ENCODE peak calls at places on chromosomes 4 and X, in six cellular contexts. J is BJ; Y is NCI-H1092 treated with DMSO at 0.1 percent for 48 hours; M is activated naive CD8-positive, alpha-beta T cell treated with anti-CD3 and anti-CD28 coated beads, Interleukin-2, amount 50 U/mL, for 16 hours; K is HL-60; W is NCI-H2081 treated with DMSO at 0.1 percent for 48 hours. B is an unnamed sample.

GRCh38 chr4:148795156-148795864 is 353.1 kb upstream of the NR3C2 start:
- DNase-seq in J (no peak), Y (no peak), M (no peak), K (no peak), W (no peak), B (peak)

GRCh38 chr4:4651811-4652609 is 110.2 kb upstream of the STX18 start:
- DNase-seq in J (no peak), Y (no peak), M (no peak), K (no peak), W (no peak), B (peak)

GRCh38 chr4:182212211-182212761 is 30.9 kb upstream of the TENM3 start:
- DNase-seq in J (peak), Y (peak), M (no peak), K (no peak), W (no peak), B (no peak)

GRCh38 chr4:151227731-151228130 is 49.2 kb upstream of the PRSS48 start:
- DNase-seq in J (peak), Y (no peak), M (no peak), K (no peak), W (no peak), B (peak)

GRCh38 chr4:106002979-106003378 is 107.7 kb downstream of the NPNT start:
- DNase-seq in J (no peak), Y (no peak), M (no peak), K (no peak), W (no peak), B (no peak)

GRCh38 chrX:2656243-2656836 is 34.8 kb upstream of the CD99 start:
- DNase-seq in J (no peak), Y (no peak), M (no peak), K (no peak), W (no peak), B (no peak)

GRCh38 chrX:29728639-29729038 is 486.7 kb upstream of the MAGEB2 start:
- DNase-seq in J (no peak), Y (no peak), M (no peak), K (no peak), W (no peak), B (no peak)

GRCh38 chrX:41153453-41153852 is 68.2 kb downstream of the USP9X start:
- DNase-seq in J (no peak), Y (no peak), M (no peak), K (no peak), W (no peak), B (no peak)

GRCh38 chr4:184386271-184386781 is 88.0 kb downstream of the IRF2 start:
- DNase-seq in J (no peak), Y (no peak), M (no peak), K (no peak), W (no peak), B (peak)

GRCh38 chrX:38620623-38621022 is 59.3 kb downstream of the TSPAN7 start:
- DNase-seq in J (no peak), Y (no peak), M (no peak), K (no peak), W (no peak), B (no peak)

B was measured in iPS-NIHi11.